ENCODE peak calls at places on chromosomes 1 and 21, in eight cellular contexts. One of them, this sample, is unnamed.

GRCh38 chr21:45763074-45763473 is 119.5 kb downstream of the PCBP3 start:
- DNase-seq in H54: no peak
- DNase-seq in LHCN-M2: no peak
- DNase-seq in mesenchymal stem cell: no peak
- DNase-seq in A172: no peak
- DNase-seq in stimulated activated CD4-positive, alpha-beta T cell treated with anti-CD3 and anti-CD28 coated beads, Interleukin-1b, Interleukin-23, amount 100 ng/mL, for 24 hours: no peak
- DNase-seq in activated naive CD4-positive, alpha-beta T cell treated with Interleukin-2 at 50 U/mL for 16 hours: no peak
- DNase-seq in WERI-Rb-1: no peak
- DNase-seq in this sample: no peak

GRCh38 chr1:178941261-178941689 is 70.4 kb upstream of the ANGPTL1 start:
- DNase-seq in stimulated activated CD4-positive, alpha-beta T cell treated with anti-CD3 and anti-CD28 coated beads, Interleukin-1b, Interleukin-23, amount 100 ng/mL, for 24 hours: no peak
- DNase-seq in A172: no peak
- DNase-seq in H54: no peak
- DNase-seq in LHCN-M2: no peak
- DNase-seq in WERI-Rb-1: no peak
- DNase-seq in activated naive CD4-positive, alpha-beta T cell treated with Interleukin-2 at 50 U/mL for 16 hours: no peak
- DNase-seq in mesenchymal stem cell: no peak
- DNase-seq in this sample: peak

GRCh38 chr1:54837002-54837853 is 36.1 kb upstream of the TTC22 start:
- DNase-seq in H54: no peak
- DNase-seq in A172: no peak
- DNase-seq in activated naive CD4-positive, alpha-beta T cell treated with Interleukin-2 at 50 U/mL for 16 hours: no peak
- DNase-seq in mesenchymal stem cell: no peak
- DNase-seq in LHCN-M2: no peak
- DNase-seq in stimulated activated CD4-positive, alpha-beta T cell treated with anti-CD3 and anti-CD28 coated beads, Interleukin-1b, Interleukin-23, amount 100 ng/mL, for 24 hours: no peak
- DNase-seq in WERI-Rb-1: no peak
- DNase-seq in this sample: no peak

GRCh38 chr1:214002472-214002871 is 14.7 kb downstream of the PROX1 start:
- DNase-seq in mesenchymal stem cell: peak
- DNase-seq in H54: no peak
- DNase-seq in stimulated activated CD4-positive, alpha-beta T cell treated with anti-CD3 and anti-CD28 coated beads, Interleukin-1b, Interleukin-23, amount 100 ng/mL, for 24 hours: no peak
- DNase-seq in A172: peak
- DNase-seq in WERI-Rb-1: no peak
- DNase-seq in LHCN-M2: peak
- DNase-seq in activated naive CD4-positive, alpha-beta T cell treated with Interleukin-2 at 50 U/mL for 16 hours: no peak
- DNase-seq in this sample: no peak

GRCh38 chr1:22018583-22019559 is 17.4 kb downstream of the CELA3A start:
- DNase-seq in A172: peak
- DNase-seq in H54: peak
- DNase-seq in activated naive CD4-positive, alpha-beta T cell treated with Interleukin-2 at 50 U/mL for 16 hours: peak
- DNase-seq in mesenchymal stem cell: peak
- DNase-seq in LHCN-M2: peak
- DNase-seq in WERI-Rb-1: no peak
- DNase-seq in stimulated activated CD4-positive, alpha-beta T cell treated with anti-CD3 and anti-CD28 coated beads, Interleukin-1b, Interleukin-23, amount 100 ng/mL, for 24 hours: peak
- DNase-seq in this sample: peak

GRCh38 chr21:28669331-28669730 is 323.3 kb downstream of the LTN1 start:
- DNase-seq in stimulated activated CD4-positive, alpha-beta T cell treated with anti-CD3 and anti-CD28 coated beads, Interleukin-1b, Interleukin-23, amount 100 ng/mL, for 24 hours: no peak
- DNase-seq in mesenchymal stem cell: no peak
- DNase-seq in A172: no peak
- DNase-seq in WERI-Rb-1: no peak
- DNase-seq in H54: no peak
- DNase-seq in LHCN-M2: no peak
- DNase-seq in activated naive CD4-positive, alpha-beta T cell treated with Interleukin-2 at 50 U/mL for 16 hours: no peak
- DNase-seq in this sample: peak

GRCh38 chr1:19606817-19607706 is 37.0 kb upstream of the NBL1 start:
- DNase-seq in mesenchymal stem cell: no peak
- DNase-seq in stimulated activated CD4-positive, alpha-beta T cell treated with anti-CD3 and anti-CD28 coated beads, Interleukin-1b, Interleukin-23, amount 100 ng/mL, for 24 hours: no peak
- DNase-seq in activated naive CD4-positive, alpha-beta T cell treated with Interleukin-2 at 50 U/mL for 16 hours: peak
- DNase-seq in LHCN-M2: no peak
- DNase-seq in H54: no peak
- DNase-seq in WERI-Rb-1: no peak
- DNase-seq in A172: no peak
- DNase-seq in this sample: no peak

GRCh38 chr1:10799726-10800125 is 3.3 kb upstream of the CASZ1 start:
- DNase-seq in WERI-Rb-1: no peak
- DNase-seq in mesenchymal stem cell: no peak
- DNase-seq in A172: no peak
- DNase-seq in H54: no peak
- DNase-seq in activated naive CD4-positive, alpha-beta T cell treated with Interleukin-2 at 50 U/mL for 16 hours: no peak
- DNase-seq in LHCN-M2: no peak
- DNase-seq in stimulated activated CD4-positive, alpha-beta T cell treated with anti-CD3 and anti-CD28 coated beads, Interleukin-1b, Interleukin-23, amount 100 ng/mL, for 24 hours: no peak
- DNase-seq in this sample: no peak

GRCh38 chr1:95366498-95366897 is 132.5 kb downstream of the RWDD3 start:
- DNase-seq in H54: no peak
- DNase-seq in mesenchymal stem cell: no peak
- DNase-seq in activated naive CD4-positive, alpha-beta T cell treated with Interleukin-2 at 50 U/mL for 16 hours: no peak
- DNase-seq in A172: no peak
- DNase-seq in LHCN-M2: no peak
- DNase-seq in WERI-Rb-1: no peak
- DNase-seq in stimulated activated CD4-positive, alpha-beta T cell treated with anti-CD3 and anti-CD28 coated beads, Interleukin-1b, Interleukin-23, amount 100 ng/mL, for 24 hours: no peak
- DNase-seq in this sample: no peak

GRCh38 chr1:22685675-22686074 is 25.0 kb upstream of the EPHB2 start:
- DNase-seq in H54: no peak
- DNase-seq in mesenchymal stem cell: no peak
- DNase-seq in WERI-Rb-1: no peak
- DNase-seq in A172: no peak
- DNase-seq in stimulated activated CD4-positive, alpha-beta T cell treated with anti-CD3 and anti-CD28 coated beads, Interleukin-1b, Interleukin-23, amount 100 ng/mL, for 24 hours: no peak
- DNase-seq in activated naive CD4-positive, alpha-beta T cell treated with Interleukin-2 at 50 U/mL for 16 hours: no peak
- DNase-seq in LHCN-M2: no peak
- DNase-seq in this sample: no peak

GRCh38 chr1:233343262-233343661 is 15.7 kb downstream of the MAP3K21 start:
- DNase-seq in mesenchymal stem cell: no peak
- DNase-seq in stimulated activated CD4-positive, alpha-beta T cell treated with anti-CD3 and anti-CD28 coated beads, Interleukin-1b, Interleukin-23, amount 100 ng/mL, for 24 hours: no peak
- DNase-seq in activated naive CD4-positive, alpha-beta T cell treated with Interleukin-2 at 50 U/mL for 16 hours: no peak
- DNase-seq in WERI-Rb-1: no peak
- DNase-seq in LHCN-M2: no peak
- DNase-seq in A172: no peak
- DNase-seq in H54: no peak
- DNase-seq in this sample: no peak

GRCh38 chr1:53114090-53114489 is 28.3 kb downstream of the SLC1A7 start:
- DNase-seq in WERI-Rb-1: no peak
- DNase-seq in H54: no peak
- DNase-seq in LHCN-M2: no peak
- DNase-seq in A172: no peak
- DNase-seq in mesenchymal stem cell: no peak
- DNase-seq in stimulated activated CD4-positive, alpha-beta T cell treated with anti-CD3 and anti-CD28 coated beads, Interleukin-1b, Interleukin-23, amount 100 ng/mL, for 24 hours: no peak
- DNase-seq in activated naive CD4-positive, alpha-beta T cell treated with Interleukin-2 at 50 U/mL for 16 hours: no peak
- DNase-seq in this sample: no peak

GRCh38 chr1:30258471-30258870 is 464.9 kb downstream of the MATN1 start:
- DNase-seq in mesenchymal stem cell: no peak
- DNase-seq in stimulated activated CD4-positive, alpha-beta T cell treated with anti-CD3 and anti-CD28 coated beads, Interleukin-1b, Interleukin-23, amount 100 ng/mL, for 24 hours: no peak
- DNase-seq in WERI-Rb-1: no peak
- DNase-seq in A172: no peak
- DNase-seq in activated naive CD4-positive, alpha-beta T cell treated with Interleukin-2 at 50 U/mL for 16 hours: no peak
- DNase-seq in H54: no peak
- DNase-seq in LHCN-M2: no peak
- DNase-seq in this sample: no peak

GRCh38 chr1:52697795-52698674 is at the start of gene COA7:
- DNase-seq in WERI-Rb-1: peak
- DNase-seq in stimulated activated CD4-positive, alpha-beta T cell treated with anti-CD3 and anti-CD28 coated beads, Interleukin-1b, Interleukin-23, amount 100 ng/mL, for 24 hours: peak
- DNase-seq in A172: peak
- DNase-seq in LHCN-M2: peak
- DNase-seq in mesenchymal stem cell: peak
- DNase-seq in activated naive CD4-positive, alpha-beta T cell treated with Interleukin-2 at 50 U/mL for 16 hours: peak
- DNase-seq in H54: peak
- DNase-seq in this sample: peak

GRCh38 chr1:45299981-45300668 is 26.6 kb upstream of the HPDL start:
- DNase-seq in LHCN-M2: peak
- DNase-seq in WERI-Rb-1: peak
- DNase-seq in A172: peak
- DNase-seq in H54: peak
- DNase-seq in stimulated activated CD4-positive, alpha-beta T cell treated with anti-CD3 and anti-CD28 coated beads, Interleukin-1b, Interleukin-23, amount 100 ng/mL, for 24 hours: no peak
- DNase-seq in activated naive CD4-positive, alpha-beta T cell treated with Interleukin-2 at 50 U/mL for 16 hours: peak
- DNase-seq in mesenchymal stem cell: peak
- DNase-seq in this sample: peak

GRCh38 chr1:236507022-236507700 is 16.6 kb upstream of the LGALS8 start:
- DNase-seq in A172: peak
- DNase-seq in activated naive CD4-positive, alpha-beta T cell treated with Interleukin-2 at 50 U/mL for 16 hours: no peak
- DNase-seq in LHCN-M2: no peak
- DNase-seq in stimulated activated CD4-positive, alpha-beta T cell treated with anti-CD3 and anti-CD28 coated beads, Interleukin-1b, Interleukin-23, amount 100 ng/mL, for 24 hours: no peak
- DNase-seq in WERI-Rb-1: no peak
- DNase-seq in H54: no peak
- DNase-seq in mesenchymal stem cell: no peak
- DNase-seq in this sample: no peak

GRCh38 chr1:189851806-189852367 is 625.8 kb downstream of the BRINP3 start:
- DNase-seq in WERI-Rb-1: peak
- DNase-seq in mesenchymal stem cell: no peak
- DNase-seq in A172: no peak
- DNase-seq in LHCN-M2: no peak
- DNase-seq in stimulated activated CD4-positive, alpha-beta T cell treated with anti-CD3 and anti-CD28 coated beads, Interleukin-1b, Interleukin-23, amount 100 ng/mL, for 24 hours: no peak
- DNase-seq in H54: no peak
- DNase-seq in activated naive CD4-positive, alpha-beta T cell treated with Interleukin-2 at 50 U/mL for 16 hours: no peak
- DNase-seq in this sample: peak

GRCh38 chr21:45130324-45130774 is 56.0 kb downstream of the ADARB1 start:
- DNase-seq in H54: peak
- DNase-seq in activated naive CD4-positive, alpha-beta T cell treated with Interleukin-2 at 50 U/mL for 16 hours: no peak
- DNase-seq in mesenchymal stem cell: peak
- DNase-seq in WERI-Rb-1: no peak
- DNase-seq in LHCN-M2: peak
- DNase-seq in stimulated activated CD4-positive, alpha-beta T cell treated with anti-CD3 and anti-CD28 coated beads, Interleukin-1b, Interleukin-23, amount 100 ng/mL, for 24 hours: no peak
- DNase-seq in A172: peak
- DNase-seq in this sample: no peak

GRCh38 chr21:35491920-35492678 is 443.0 kb upstream of the RUNX1 start:
- DNase-seq in H54: no peak
- DNase-seq in LHCN-M2: no peak
- DNase-seq in activated naive CD4-positive, alpha-beta T cell treated with Interleukin-2 at 50 U/mL for 16 hours: no peak
- DNase-seq in A172: no peak
- DNase-seq in WERI-Rb-1: no peak
- DNase-seq in mesenchymal stem cell: no peak
- DNase-seq in stimulated activated CD4-positive, alpha-beta T cell treated with anti-CD3 and anti-CD28 coated beads, Interleukin-1b, Interleukin-23, amount 100 ng/mL, for 24 hours: no peak
- DNase-seq in this sample: peak

GRCh38 chr1:206048582-206048981 is 4.4 kb upstream of the RHEX start:
- DNase-seq in LHCN-M2: no peak
- DNase-seq in stimulated activated CD4-positive, alpha-beta T cell treated with anti-CD3 and anti-CD28 coated beads, Interleukin-1b, Interleukin-23, amount 100 ng/mL, for 24 hours: no peak
- DNase-seq in H54: no peak
- DNase-seq in mesenchymal stem cell: no peak
- DNase-seq in activated naive CD4-positive, alpha-beta T cell treated with Interleukin-2 at 50 U/mL for 16 hours: no peak
- DNase-seq in A172: no peak
- DNase-seq in WERI-Rb-1: no peak
- DNase-seq in this sample: peak

GRCh38 chr1:89757532-89757931 is 63.3 kb upstream of the LRRC8D start:
- DNase-seq in stimulated activated CD4-positive, alpha-beta T cell treated with anti-CD3 and anti-CD28 coated beads, Interleukin-1b, Interleukin-23, amount 100 ng/mL, for 24 hours: no peak
- DNase-seq in H54: no peak
- DNase-seq in mesenchymal stem cell: peak
- DNase-seq in WERI-Rb-1: no peak
- DNase-seq in LHCN-M2: peak
- DNase-seq in A172: no peak
- DNase-seq in activated naive CD4-positive, alpha-beta T cell treated with Interleukin-2 at 50 U/mL for 16 hours: peak
- DNase-seq in this sample: peak

GRCh38 chr1:44970317-44970716 is 16.1 kb downstream of the EIF2B3 start:
- DNase-seq in LHCN-M2: peak
- DNase-seq in H54: no peak
- DNase-seq in stimulated activated CD4-positive, alpha-beta T cell treated with anti-CD3 and anti-CD28 coated beads, Interleukin-1b, Interleukin-23, amount 100 ng/mL, for 24 hours: no peak
- DNase-seq in WERI-Rb-1: no peak
- DNase-seq in mesenchymal stem cell: peak
- DNase-seq in activated naive CD4-positive, alpha-beta T cell treated with Interleukin-2 at 50 U/mL for 16 hours: no peak
- DNase-seq in A172: peak
- DNase-seq in this sample: peak

GRCh38 chr1:224805889-224806288 is 123.6 kb upstream of the DNAH14 start:
- DNase-seq in mesenchymal stem cell: no peak
- DNase-seq in activated naive CD4-positive, alpha-beta T cell treated with Interleukin-2 at 50 U/mL for 16 hours: no peak
- DNase-seq in H54: no peak
- DNase-seq in LHCN-M2: no peak
- DNase-seq in A172: no peak
- DNase-seq in stimulated activated CD4-positive, alpha-beta T cell treated with anti-CD3 and anti-CD28 coated beads, Interleukin-1b, Interleukin-23, amount 100 ng/mL, for 24 hours: no peak
- DNase-seq in WERI-Rb-1: no peak
- DNase-seq in this sample: no peak

GRCh38 chr1:67013573-67013972 is 40.4 kb downstream of the SLC35D1 start:
- DNase-seq in LHCN-M2: peak
- DNase-seq in activated naive CD4-positive, alpha-beta T cell treated with Interleukin-2 at 50 U/mL for 16 hours: no peak
- DNase-seq in stimulated activated CD4-positive, alpha-beta T cell treated with anti-CD3 and anti-CD28 coated beads, Interleukin-1b, Interleukin-23, amount 100 ng/mL, for 24 hours: no peak
- DNase-seq in H54: no peak
- DNase-seq in WERI-Rb-1: no peak
- DNase-seq in mesenchymal stem cell: peak
- DNase-seq in A172: peak
- DNase-seq in this sample: no peak

GRCh38 chr1:241440904-241441303 is 78.7 kb downstream of the FH start:
- DNase-seq in activated naive CD4-positive, alpha-beta T cell treated with Interleukin-2 at 50 U/mL for 16 hours: no peak
- DNase-seq in H54: no peak
- DNase-seq in WERI-Rb-1: no peak
- DNase-seq in LHCN-M2: no peak
- DNase-seq in mesenchymal stem cell: no peak
- DNase-seq in stimulated activated CD4-positive, alpha-beta T cell treated with anti-CD3 and anti-CD28 coated beads, Interleukin-1b, Interleukin-23, amount 100 ng/mL, for 24 hours: no peak
- DNase-seq in A172: no peak
- DNase-seq in this sample: no peak

GRCh38 chr1:45172015-45172414 is 34.4 kb downstream of the ZSWIM5 start:
- DNase-seq in A172: no peak
- DNase-seq in activated naive CD4-positive, alpha-beta T cell treated with Interleukin-2 at 50 U/mL for 16 hours: no peak
- DNase-seq in LHCN-M2: peak
- DNase-seq in H54: no peak
- DNase-seq in mesenchymal stem cell: no peak
- DNase-seq in WERI-Rb-1: no peak
- DNase-seq in stimulated activated CD4-positive, alpha-beta T cell treated with anti-CD3 and anti-CD28 coated beads, Interleukin-1b, Interleukin-23, amount 100 ng/mL, for 24 hours: no peak
- DNase-seq in this sample: no peak

GRCh38 chr1:156677616-156678596 is 699 bp upstream of the NES start:
- DNase-seq in mesenchymal stem cell: peak
- DNase-seq in WERI-Rb-1: peak
- DNase-seq in A172: peak
- DNase-seq in stimulated activated CD4-positive, alpha-beta T cell treated with anti-CD3 and anti-CD28 coated beads, Interleukin-1b, Interleukin-23, amount 100 ng/mL, for 24 hours: no peak
- DNase-seq in activated naive CD4-positive, alpha-beta T cell treated with Interleukin-2 at 50 U/mL for 16 hours: no peak
- DNase-seq in H54: peak
- DNase-seq in LHCN-M2: peak
- DNase-seq in this sample: peak

GRCh38 chr1:193951989-193952388 is 765.6 kb upstream of the B3GALT2 start:
- DNase-seq in H54: no peak
- DNase-seq in stimulated activated CD4-positive, alpha-beta T cell treated with anti-CD3 and anti-CD28 coated beads, Interleukin-1b, Interleukin-23, amount 100 ng/mL, for 24 hours: no peak
- DNase-seq in LHCN-M2: peak
- DNase-seq in mesenchymal stem cell: no peak
- DNase-seq in WERI-Rb-1: no peak
- DNase-seq in activated naive CD4-positive, alpha-beta T cell treated with Interleukin-2 at 50 U/mL for 16 hours: no peak
- DNase-seq in A172: no peak
- DNase-seq in this sample: no peak

This sample was measured in KBM-7.